ENCODE peak calls at places on chromosome 9, in nine cellular contexts. Z is GM12865, V is fibroblast of mammary gland, K is cardiac muscle cell, E is cardiac fibroblast, X is MM.1S, N is colonic mucosa, P is epithelial cell of esophagus, H is spleen. S is an unnamed sample.

GRCh38 chr9:125407974-125408900 is 146.6 kb downstream of the GAPVD1 start:
- DNase-seq in Z (peak), X (peak), H (peak), E (peak), V (peak), K (peak), P (peak), N (peak), S (peak)

GRCh38 chr9:1047605-1048235 is 2.4 kb upstream of the DMRT2 start:
- DNase-seq in E (peak), X (peak), Z (peak), H (no peak), N (peak), K (no peak), P (no peak), V (no peak), S (no peak)

GRCh38 chr9:10055886-10056395 is 556.9 kb downstream of the PTPRD start:
- DNase-seq in N (no peak), E (no peak), P (peak), X (no peak), H (no peak), V (no peak), Z (no peak), K (no peak), S (no peak)

GRCh38 chr9:69943146-69943545 is 100.5 kb upstream of the MAMDC2 start:
- DNase-seq in X (no peak), V (peak), E (no peak), K (no peak), H (no peak), P (no peak), Z (no peak), N (no peak), S (no peak)

GRCh38 chr9:88680041-88680440 is 145.1 kb downstream of the NXNL2 start:
- DNase-seq in P (no peak), H (no peak), Z (no peak), X (no peak), V (peak), N (no peak), E (peak), K (peak), S (no peak)

GRCh38 chr9:113446323-113446740 is 17.2 kb upstream of the RGS3 start:
- DNase-seq in P (peak), N (no peak), Z (peak), H (no peak), K (peak), E (peak), X (peak), V (peak), S (peak)

GRCh38 chr9:28650327-28650726 is 1077.0 kb upstream of the C9orf72 start:
- DNase-seq in H (no peak), P (no peak), E (no peak), X (no peak), V (no peak), Z (no peak), N (no peak), K (no peak), S (no peak)

GRCh38 chr9:78782858-78783257 is 485.9 kb downstream of the PSAT1 start:
- DNase-seq in Z (no peak), N (no peak), H (no peak), K (no peak), V (no peak), X (no peak), E (no peak), P (no peak), S (no peak)

GRCh38 chr9:112119225-112120045 is 55.7 kb downstream of the SUSD1 start:
- DNase-seq in K (no peak), P (peak), N (peak), V (peak), Z (no peak), H (no peak), E (no peak), X (no peak), S (no peak)

GRCh38 chr9:72529531-72529930 is 8.1 kb downstream of the TMC1 start:
- DNase-seq in H (no peak), Z (no peak), N (no peak), K (no peak), V (no peak), P (no peak), X (no peak), E (no peak), S (no peak)

GRCh38 chr9:97517331-97518089 is 16.0 kb downstream of the TMOD1 start:
- DNase-seq in N (no peak), H (no peak), X (no peak), E (no peak), V (no peak), K (no peak), Z (no peak), P (no peak), S (no peak)

GRCh38 chr9:25513509-25514033 is 164.7 kb downstream of the TUSC1 start:
- DNase-seq in Z (no peak), P (peak), N (no peak), H (no peak), X (no peak), E (no peak), K (no peak), V (no peak), S (no peak)

GRCh38 chr9:19030899-19031298 is 2.1 kb downstream of the SAXO1 start:
- DNase-seq in X (no peak), V (no peak), Z (no peak), P (peak), K (no peak), H (no peak), E (peak), N (no peak), S (no peak)

GRCh38 chr9:86470326-86470725 is 116.1 kb upstream of the TUT7 start:
- DNase-seq in K (peak), E (no peak), V (peak), H (no peak), X (no peak), N (no peak), Z (no peak), P (no peak), S (no peak)

GRCh38 chr9:75190762-75191161 is 102.4 kb downstream of the OSTF1 start:
- DNase-seq in E (no peak), K (no peak), P (no peak), X (no peak), Z (no peak), H (no peak), N (no peak), V (no peak), S (no peak)

GRCh38 chr9:113578877-113579269 is 115.3 kb downstream of the RGS3 start:
- DNase-seq in H (peak), P (peak), Z (peak), K (peak), V (peak), N (peak), E (peak), X (peak), S (peak)

GRCh38 chr9:117705386-117705785 is 1.2 kb downstream of the TLR4 start:
- DNase-seq in V (no peak), X (no peak), Z (no peak), E (no peak), H (no peak), N (no peak), K (no peak), P (no peak), S (no peak)

GRCh38 chr9:114138537-114138936 is 16.8 kb upstream of the COL27A1 start:
- DNase-seq in Z (no peak), N (no peak), X (no peak), K (peak), V (peak), H (no peak), P (no peak), E (no peak), S (no peak)

GRCh38 chr9:92377904-92378303 is 26.5 kb downstream of the OGN start:
- DNase-seq in Z (no peak), P (no peak), V (no peak), H (no peak), E (no peak), X (no peak), K (no peak), N (no peak), S (peak)

GRCh38 chr9:128841704-128842492 is 12.3 kb upstream of the SPOUT1 start:
- DNase-seq in V (no peak), P (no peak), Z (no peak), H (peak), N (no peak), X (no peak), K (no peak), E (no peak), S (no peak)

GRCh38 chr9:69180670-69181069 is 6.6 kb downstream of the TJP2 start:
- DNase-seq in X (no peak), E (peak), Z (peak), N (peak), V (peak), P (peak), H (no peak), K (peak), S (peak)

GRCh38 chr9:33742519-33742918 is 52.8 kb upstream of the PRSS3 start:
- DNase-seq in K (no peak), V (no peak), X (peak), P (no peak), H (no peak), Z (peak), N (no peak), E (no peak), S (no peak)

GRCh38 chr9:102434545-102434944 is 560.6 kb upstream of the CYLC2 start:
- DNase-seq in P (no peak), V (no peak), H (no peak), N (no peak), Z (no peak), K (no peak), X (no peak), E (no peak), S (no peak)

GRCh38 chr9:127626752-127627493 is 14.8 kb downstream of the STXBP1 start:
- DNase-seq in P (peak), H (no peak), X (no peak), Z (no peak), K (no peak), V (no peak), E (no peak), N (no peak), S (no peak)

GRCh38 chr9:111952559-111952958 is 55.9 kb downstream of the UGCG start:
- DNase-seq in H (no peak), N (no peak), Z (no peak), E (peak), X (no peak), K (peak), P (peak), V (peak), S (no peak)

GRCh38 chr9:73869261-73869660 is 627.9 kb upstream of the RORB start:
- DNase-seq in P (peak), X (peak), Z (peak), N (no peak), V (peak), E (peak), K (peak), H (no peak), S (peak)

GRCh38 chr9:15755660-15756059 is 202.8 kb downstream of the CCDC171 start:
- DNase-seq in N (no peak), E (no peak), X (no peak), K (peak), V (peak), H (no peak), Z (no peak), P (no peak), S (no peak)

GRCh38 chr9:112180387-112180881 is 5.3 kb upstream of the SUSD1 start:
- DNase-seq in K (no peak), Z (peak), X (no peak), N (no peak), E (no peak), H (no peak), V (no peak), P (no peak), S (peak)

GRCh38 chr9:108521063-108521462 is 334.7 kb downstream of the ACTL7B start:
- DNase-seq in V (peak), N (no peak), H (no peak), Z (no peak), P (peak), K (peak), X (no peak), E (peak), S (no peak)

GRCh38 chr9:98707158-98708102 is 1.3 kb downstream of the GABBR2 start:
- DNase-seq in Z (peak), H (no peak), N (no peak), E (peak), K (peak), V (peak), X (peak), P (peak), S (no peak)

GRCh38 chr9:29213374-29214161 is 1640.3 kb upstream of the C9orf72 start:
- DNase-seq in P (peak), X (peak), N (no peak), Z (no peak), H (no peak), E (no peak), K (no peak), V (no peak), S (no peak)

GRCh38 chr9:98879094-98879957 is 64.4 kb upstream of the COL15A1 start:
- DNase-seq in E (no peak), N (no peak), V (peak), Z (no peak), H (no peak), P (no peak), K (no peak), X (no peak), S (no peak)

GRCh38 chr9:77647659-77648457 is at the start of gene GNA14:
- DNase-seq in P (peak), V (no peak), N (peak), E (peak), Z (no peak), K (peak), H (peak), X (no peak), S (no peak)

GRCh38 chr9:74122229-74122628 is 374.9 kb upstream of the RORB start:
- DNase-seq in N (no peak), P (no peak), H (no peak), Z (no peak), V (no peak), E (no peak), X (no peak), K (no peak), S (peak)

GRCh38 chr9:70160672-70161413 is 97.9 kb upstream of the SMC5 start:
- DNase-seq in X (no peak), E (no peak), Z (no peak), P (no peak), V (no peak), N (no peak), H (no peak), K (no peak), S (no peak)

GRCh38 chr9:112061152-112061740 is 113.9 kb downstream of the SUSD1 start:
- DNase-seq in H (peak), X (peak), Z (peak), V (peak), P (peak), K (peak), E (peak), N (peak), S (no peak)

GRCh38 chr9:90921104-90921503 is 119.5 kb downstream of the SYK start:
- DNase-seq in V (no peak), X (no peak), P (peak), Z (no peak), K (peak), E (no peak), H (no peak), N (no peak), S (no peak)

GRCh38 chr9:83688921-83689320 is 18.8 kb downstream of the UBQLN1 start:
- DNase-seq in P (no peak), N (no peak), X (no peak), V (no peak), E (no peak), Z (no peak), H (no peak), K (no peak), S (no peak)

DNA sequence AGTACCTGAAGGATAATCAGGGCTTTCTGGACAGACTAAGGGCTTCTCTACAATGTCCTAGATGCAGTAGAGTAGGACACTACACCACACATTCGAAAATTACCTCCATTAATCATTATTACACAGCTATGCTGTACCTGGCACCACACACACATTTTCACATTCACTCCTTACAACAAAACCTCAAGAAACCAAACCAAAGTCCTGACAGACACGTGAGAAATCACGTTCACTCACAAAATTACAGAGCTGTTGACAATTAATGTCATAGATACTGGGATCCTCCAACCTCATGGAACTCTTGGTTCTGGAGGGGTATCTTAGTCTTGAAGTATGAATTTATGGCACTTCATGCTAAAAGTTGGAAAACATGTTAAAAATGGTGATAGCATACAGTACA is 16.3 kb downstream of the UBQLN1 start:
- DNase-seq in H (no peak), K (no peak), V (no peak), Z (no peak), E (no peak), P (no peak), X (no peak), N (no peak), S (no peak)
- H3K4me3 ChIP-seq in H (no peak), K (no peak), V (no peak), Z (no peak), E (no peak), P (no peak), X (no peak), N (no peak), S (no peak)

DNA sequence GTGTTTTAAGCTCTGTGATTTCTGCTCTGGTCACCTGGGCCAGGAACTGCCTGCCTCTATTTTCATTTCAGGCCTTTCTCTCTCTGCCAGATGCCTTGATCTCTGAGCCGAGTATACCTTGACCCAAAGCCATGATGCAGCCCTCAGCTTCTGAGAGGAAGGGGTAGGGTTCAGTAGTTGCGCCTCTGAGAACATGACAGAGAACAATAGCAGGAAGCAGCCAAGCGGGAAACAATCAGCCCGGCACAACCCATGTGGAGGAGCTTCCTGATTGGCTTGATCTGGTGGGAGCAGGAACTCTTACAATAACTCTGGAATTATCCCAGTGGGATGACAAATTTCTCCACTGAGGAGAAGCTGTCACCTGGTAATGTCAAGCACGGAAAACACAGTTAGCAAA is 127.4 kb downstream of the PALM2AKAP2 start:
- DNase-seq in Z (peak), X (peak), N (peak), P (peak), E (peak), V (no peak), H (no peak), K (peak), S (no peak)
- H3K4me3 ChIP-seq in Z (no peak), X (no peak), N (no peak), P (no peak), E (no peak), V (no peak), H (no peak), K (no peak), S (no peak)

GRCh38 chr9:124202447-124202971 is 55.2 kb upstream of the NEK6 start:
- DNase-seq in X (peak), K (peak), V (no peak), H (peak), P (no peak), E (no peak), N (peak), Z (peak), S (peak)
- H3K4me3 ChIP-seq in X (peak), K (no peak), V (no peak), H (no peak), P (no peak), E (no peak), N (no peak), Z (peak), S (no peak)

GRCh38 chr9:107177857-107178256 is 105.2 kb upstream of the RAD23B start:
- DNase-seq in E (no peak), H (no peak), X (no peak), P (peak), V (peak), N (peak), K (no peak), Z (no peak), S (no peak)
- H3K4me3 ChIP-seq in E (no peak), H (no peak), X (no peak), P (no peak), V (no peak), N (no peak), K (no peak), Z (no peak), S (no peak)

GRCh38 chr9:136571525-136571924 is 25.7 kb upstream of the NOTCH1 start:
- DNase-seq in Z (no peak), E (no peak), P (no peak), V (no peak), K (no peak), N (no peak), H (no peak), X (no peak), S (no peak)

GRCh38 chr9:136570916-136571315 is 25.1 kb upstream of the NOTCH1 start:
- DNase-seq in Z (no peak), X (no peak), V (no peak), H (no peak), E (no peak), N (no peak), P (no peak), K (no peak), S (no peak)

GRCh38 chr9:136572003-136572595 is 26.3 kb upstream of the NOTCH1 start:
- DNase-seq in P (peak), E (peak), N (no peak), H (no peak), Z (no peak), K (peak), V (no peak), X (no peak), S (no peak)

GRCh38 chr9:136570191-136570845 is 24.5 kb upstream of the NOTCH1 start:
- DNase-seq in N (no peak), H (no peak), P (no peak), Z (no peak), E (no peak), V (no peak), K (no peak), X (no peak), S (no peak)

DNA sequence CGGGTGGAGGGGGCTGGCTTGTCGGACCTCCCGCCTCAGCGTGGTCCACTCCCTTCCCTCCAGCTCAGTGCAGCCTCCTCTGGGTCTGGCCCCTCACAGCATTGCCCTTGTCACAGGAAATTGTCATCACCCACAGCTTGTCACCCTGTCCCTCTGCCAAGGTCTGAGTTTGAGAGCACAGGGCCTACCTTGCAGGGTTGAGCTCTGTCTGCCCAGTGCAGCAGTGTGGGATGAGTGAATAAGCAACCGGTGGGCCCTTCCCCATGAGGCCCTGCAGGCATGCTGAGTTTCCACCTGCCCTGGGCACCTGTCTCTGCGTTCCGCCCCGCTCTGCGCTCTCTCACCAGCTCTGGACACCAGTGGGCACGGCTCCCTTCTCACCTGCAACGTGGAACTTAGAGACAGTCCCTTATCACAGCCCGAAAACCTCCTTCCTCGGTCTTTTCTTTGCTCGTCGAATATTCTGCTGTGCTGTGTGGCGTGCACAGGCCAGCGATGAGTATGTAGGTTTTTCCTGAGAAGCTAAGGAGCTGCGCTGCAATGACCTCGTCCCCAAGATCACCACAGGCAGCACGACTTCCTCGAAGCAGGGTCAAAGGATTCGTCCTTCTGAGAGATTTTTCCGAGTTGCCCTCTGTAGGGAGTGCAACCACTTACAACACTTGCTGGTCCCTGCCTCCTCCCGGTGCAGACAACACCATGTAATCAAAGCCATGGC is 26.9 kb upstream of the NOTCH1 start:
- DNase-seq in P (no peak), H (no peak), E (no peak), N (no peak), V (no peak), X (no peak), Z (no peak), K (no peak), S (no peak)
- H3K4me3 ChIP-seq in P (no peak), H (no peak), E (no peak), N (no peak), V (no peak), X (no peak), Z (no peak), K (no peak), S (no peak)

GRCh38 chr9:121652838-121653231 is 1.4 kb downstream of the DAB2IP start:
- DNase-seq in X (no peak), V (no peak), H (no peak), N (no peak), Z (no peak), E (no peak), P (no peak), K (no peak), S (no peak)
- H3K4me3 ChIP-seq in X (no peak), V (no peak), H (peak), N (peak), Z (no peak), E (no peak), P (no peak), K (peak), S (no peak)

GRCh38 chr9:35095175-35095574 is 1.2 kb downstream of the PIGO start:
- DNase-seq in K (no peak), P (no peak), Z (no peak), H (no peak), V (no peak), X (no peak), N (no peak), E (no peak), S (no peak)
- H3K4me3 ChIP-seq in K (no peak), P (peak), Z (peak), H (peak), V (no peak), X (no peak), N (no peak), E (no peak), S (peak)

S was measured in Jurkat, Clone E6-1.